ENCODE peak calls at places on chromosomes 3 and 15, in five cellular contexts. One of them, this sample, is unnamed.

GRCh38 chr15:85690546-85691226 is 104.0 kb downstream of the KLHL25 start:
- DNase-seq in activated CD8-positive, alpha-beta T cell treated with anti-CD3 and anti-CD28 coated beads for 36 hours: peak; percentile 82
- DNase-seq in astrocyte of the spinal cord: no peak
- DNase-seq in H54: no peak
- DNase-seq in stimulated activated CD8-positive, alpha-beta memory T cell treated with anti-CD3 and anti-CD28 coated beads, Interleukin-4, amount 100 ng/mL, for 1 hour: no peak
- DNase-seq in this sample: no peak

GRCh38 chr3:129650256-129650872 is 43.9 kb upstream of the PLXND1 start:
- DNase-seq in activated CD8-positive, alpha-beta T cell treated with anti-CD3 and anti-CD28 coated beads for 36 hours: peak; percentile 80
- DNase-seq in astrocyte of the spinal cord: peak; percentile 77
- DNase-seq in H54: no peak
- DNase-seq in stimulated activated CD8-positive, alpha-beta memory T cell treated with anti-CD3 and anti-CD28 coated beads, Interleukin-4, amount 100 ng/mL, for 1 hour: no peak
- DNase-seq in this sample: peak; percentile 25

GRCh38 chr15:88904808-88905327 is 8.3 kb downstream of the MFGE8 start:
- DNase-seq in activated CD8-positive, alpha-beta T cell treated with anti-CD3 and anti-CD28 coated beads for 36 hours: peak; percentile 96
- DNase-seq in astrocyte of the spinal cord: peak; percentile 72
- DNase-seq in H54: peak; percentile 56
- DNase-seq in stimulated activated CD8-positive, alpha-beta memory T cell treated with anti-CD3 and anti-CD28 coated beads, Interleukin-4, amount 100 ng/mL, for 1 hour: peak; percentile 88
- DNase-seq in this sample: peak; percentile 93

GRCh38 chr3:16480861-16481569 is 32.5 kb downstream of the RFTN1 start:
- DNase-seq in activated CD8-positive, alpha-beta T cell treated with anti-CD3 and anti-CD28 coated beads for 36 hours: no peak
- DNase-seq in astrocyte of the spinal cord: peak; percentile 46
- DNase-seq in H54: no peak
- DNase-seq in stimulated activated CD8-positive, alpha-beta memory T cell treated with anti-CD3 and anti-CD28 coated beads, Interleukin-4, amount 100 ng/mL, for 1 hour: no peak
- DNase-seq in this sample: no peak

GRCh38 chr3:10417849-10418248 is 87.5 kb downstream of the ATP2B2 start:
- DNase-seq in activated CD8-positive, alpha-beta T cell treated with anti-CD3 and anti-CD28 coated beads for 36 hours: peak; percentile 27
- DNase-seq in astrocyte of the spinal cord: peak; percentile 16
- DNase-seq in H54: no peak
- DNase-seq in stimulated activated CD8-positive, alpha-beta memory T cell treated with anti-CD3 and anti-CD28 coated beads, Interleukin-4, amount 100 ng/mL, for 1 hour: no peak
- DNase-seq in this sample: no peak

GRCh38 chr3:64593350-64593749 is 94.5 kb downstream of the ADAMTS9 start:
- DNase-seq in activated CD8-positive, alpha-beta T cell treated with anti-CD3 and anti-CD28 coated beads for 36 hours: no peak
- DNase-seq in astrocyte of the spinal cord: no peak
- DNase-seq in H54: no peak
- DNase-seq in stimulated activated CD8-positive, alpha-beta memory T cell treated with anti-CD3 and anti-CD28 coated beads, Interleukin-4, amount 100 ng/mL, for 1 hour: no peak
- DNase-seq in this sample: no peak

GRCh38 chr3:187368765-187369450 is 723 bp downstream of the RTP4 start:
- DNase-seq in activated CD8-positive, alpha-beta T cell treated with anti-CD3 and anti-CD28 coated beads for 36 hours: no peak
- DNase-seq in astrocyte of the spinal cord: no peak
- DNase-seq in H54: no peak
- DNase-seq in stimulated activated CD8-positive, alpha-beta memory T cell treated with anti-CD3 and anti-CD28 coated beads, Interleukin-4, amount 100 ng/mL, for 1 hour: no peak
- DNase-seq in this sample: no peak

GRCh38 chr15:41476416-41477048 is 17.1 kb upstream of the ITPKA start:
- DNase-seq in activated CD8-positive, alpha-beta T cell treated with anti-CD3 and anti-CD28 coated beads for 36 hours: no peak
- DNase-seq in astrocyte of the spinal cord: no peak
- DNase-seq in H54: no peak
- DNase-seq in stimulated activated CD8-positive, alpha-beta memory T cell treated with anti-CD3 and anti-CD28 coated beads, Interleukin-4, amount 100 ng/mL, for 1 hour: no peak
- DNase-seq in this sample: no peak

GRCh38 chr15:64430000-64430735 is 30.2 kb upstream of the ZNF609 start:
- DNase-seq in activated CD8-positive, alpha-beta T cell treated with anti-CD3 and anti-CD28 coated beads for 36 hours: peak; percentile 51
- DNase-seq in astrocyte of the spinal cord: peak; percentile 95
- DNase-seq in H54: no peak
- DNase-seq in stimulated activated CD8-positive, alpha-beta memory T cell treated with anti-CD3 and anti-CD28 coated beads, Interleukin-4, amount 100 ng/mL, for 1 hour: peak; percentile 9
- DNase-seq in this sample: no peak

GRCh38 chr3:120450914-120451669 is at the start of gene FSTL1:
- DNase-seq in activated CD8-positive, alpha-beta T cell treated with anti-CD3 and anti-CD28 coated beads for 36 hours: peak; percentile 14
- DNase-seq in astrocyte of the spinal cord: peak; percentile 82
- DNase-seq in H54: peak; percentile 51
- DNase-seq in stimulated activated CD8-positive, alpha-beta memory T cell treated with anti-CD3 and anti-CD28 coated beads, Interleukin-4, amount 100 ng/mL, for 1 hour: no peak
- DNase-seq in this sample: no peak

GRCh38 chr3:132554437-132554836 is 42.6 kb upstream of the ACKR4 start:
- DNase-seq in activated CD8-positive, alpha-beta T cell treated with anti-CD3 and anti-CD28 coated beads for 36 hours: no peak
- DNase-seq in astrocyte of the spinal cord: peak; percentile 77
- DNase-seq in H54: no peak
- DNase-seq in stimulated activated CD8-positive, alpha-beta memory T cell treated with anti-CD3 and anti-CD28 coated beads, Interleukin-4, amount 100 ng/mL, for 1 hour: no peak
- DNase-seq in this sample: no peak

GRCh38 chr3:135528638-135529037 is 436.9 kb upstream of the PPP2R3A start:
- DNase-seq in activated CD8-positive, alpha-beta T cell treated with anti-CD3 and anti-CD28 coated beads for 36 hours: no peak
- DNase-seq in astrocyte of the spinal cord: no peak
- DNase-seq in H54: no peak
- DNase-seq in stimulated activated CD8-positive, alpha-beta memory T cell treated with anti-CD3 and anti-CD28 coated beads, Interleukin-4, amount 100 ng/mL, for 1 hour: no peak
- DNase-seq in this sample: no peak

GRCh38 chr3:60584250-60584649 is 667.0 kb downstream of the FHIT start:
- DNase-seq in activated CD8-positive, alpha-beta T cell treated with anti-CD3 and anti-CD28 coated beads for 36 hours: no peak
- DNase-seq in astrocyte of the spinal cord: peak; percentile 11
- DNase-seq in H54: no peak
- DNase-seq in stimulated activated CD8-positive, alpha-beta memory T cell treated with anti-CD3 and anti-CD28 coated beads, Interleukin-4, amount 100 ng/mL, for 1 hour: no peak
- DNase-seq in this sample: no peak

GRCh38 chr3:170064108-170064507 is 26.3 kb downstream of the GPR160 start:
- DNase-seq in activated CD8-positive, alpha-beta T cell treated with anti-CD3 and anti-CD28 coated beads for 36 hours: no peak
- DNase-seq in astrocyte of the spinal cord: no peak
- DNase-seq in H54: no peak
- DNase-seq in stimulated activated CD8-positive, alpha-beta memory T cell treated with anti-CD3 and anti-CD28 coated beads, Interleukin-4, amount 100 ng/mL, for 1 hour: no peak
- DNase-seq in this sample: no peak

GRCh38 chr3:137761563-137762503 is 2.3 kb upstream of the SOX14 start:
- DNase-seq in activated CD8-positive, alpha-beta T cell treated with anti-CD3 and anti-CD28 coated beads for 36 hours: no peak
- DNase-seq in astrocyte of the spinal cord: no peak
- DNase-seq in H54: no peak
- DNase-seq in stimulated activated CD8-positive, alpha-beta memory T cell treated with anti-CD3 and anti-CD28 coated beads, Interleukin-4, amount 100 ng/mL, for 1 hour: no peak
- DNase-seq in this sample: no peak

GRCh38 chr3:104521606-104522336 is 844.9 kb upstream of the ALCAM start:
- DNase-seq in activated CD8-positive, alpha-beta T cell treated with anti-CD3 and anti-CD28 coated beads for 36 hours: no peak
- DNase-seq in astrocyte of the spinal cord: no peak
- DNase-seq in H54: no peak
- DNase-seq in stimulated activated CD8-positive, alpha-beta memory T cell treated with anti-CD3 and anti-CD28 coated beads, Interleukin-4, amount 100 ng/mL, for 1 hour: no peak
- DNase-seq in this sample: no peak

GRCh38 chr15:94293411-94294402 is 62.3 kb downstream of the MCTP2 start:
- DNase-seq in activated CD8-positive, alpha-beta T cell treated with anti-CD3 and anti-CD28 coated beads for 36 hours: no peak
- DNase-seq in astrocyte of the spinal cord: no peak
- DNase-seq in H54: no peak
- DNase-seq in stimulated activated CD8-positive, alpha-beta memory T cell treated with anti-CD3 and anti-CD28 coated beads, Interleukin-4, amount 100 ng/mL, for 1 hour: no peak
- DNase-seq in this sample: no peak

GRCh38 chr3:160112996-160113395 is 112.2 kb upstream of the C3orf80 start:
- DNase-seq in activated CD8-positive, alpha-beta T cell treated with anti-CD3 and anti-CD28 coated beads for 36 hours: no peak
- DNase-seq in astrocyte of the spinal cord: no peak
- DNase-seq in H54: no peak
- DNase-seq in stimulated activated CD8-positive, alpha-beta memory T cell treated with anti-CD3 and anti-CD28 coated beads, Interleukin-4, amount 100 ng/mL, for 1 hour: no peak
- DNase-seq in this sample: no peak

GRCh38 chr3:158313344-158313927 is 203.5 kb downstream of the RSRC1 start:
- DNase-seq in activated CD8-positive, alpha-beta T cell treated with anti-CD3 and anti-CD28 coated beads for 36 hours: no peak
- DNase-seq in astrocyte of the spinal cord: peak; percentile 43
- DNase-seq in H54: no peak
- DNase-seq in stimulated activated CD8-positive, alpha-beta memory T cell treated with anti-CD3 and anti-CD28 coated beads, Interleukin-4, amount 100 ng/mL, for 1 hour: no peak
- DNase-seq in this sample: no peak

GRCh38 chr3:131756405-131756804 is 253.6 kb upstream of the MRPL3 start:
- DNase-seq in activated CD8-positive, alpha-beta T cell treated with anti-CD3 and anti-CD28 coated beads for 36 hours: no peak
- DNase-seq in astrocyte of the spinal cord: no peak
- DNase-seq in H54: no peak
- DNase-seq in stimulated activated CD8-positive, alpha-beta memory T cell treated with anti-CD3 and anti-CD28 coated beads, Interleukin-4, amount 100 ng/mL, for 1 hour: no peak
- DNase-seq in this sample: no peak

GRCh38 chr3:174862101-174862500 is 3.0 kb downstream of the NAALADL2 start:
- DNase-seq in activated CD8-positive, alpha-beta T cell treated with anti-CD3 and anti-CD28 coated beads for 36 hours: no peak
- DNase-seq in astrocyte of the spinal cord: no peak
- DNase-seq in H54: no peak
- DNase-seq in stimulated activated CD8-positive, alpha-beta memory T cell treated with anti-CD3 and anti-CD28 coated beads, Interleukin-4, amount 100 ng/mL, for 1 hour: no peak
- DNase-seq in this sample: no peak

This sample was measured in central memory CD8-positive, alpha-beta T cell.